ENCODE peak calls at places on chromosome 5, in six cellular contexts. One of them, this sample, is unnamed.

GRCh38 chr5:142825378-142826089 is 55.4 kb downstream of the ARHGAP26 start:
- DNase-seq in brain microvascular endothelial cell: no peak
- DNase-seq in left ventricle myocardium inferior: no peak
- DNase-seq in body of pancreas: no peak
- DNase-seq in MM.1S: no peak
- DNase-seq in ovary: no peak
- DNase-seq in this sample: no peak

GRCh38 chr5:131957721-131958483 is 12.4 kb upstream of the MEIKIN start:
- DNase-seq in brain microvascular endothelial cell: no peak
- DNase-seq in left ventricle myocardium inferior: no peak
- DNase-seq in body of pancreas: no peak
- DNase-seq in MM.1S: no peak
- DNase-seq in ovary: no peak
- DNase-seq in this sample: no peak

GRCh38 chr5:132465095-132465707 is 25.4 kb downstream of the IRF1 start:
- DNase-seq in brain microvascular endothelial cell: no peak
- DNase-seq in left ventricle myocardium inferior: no peak
- DNase-seq in body of pancreas: no peak
- DNase-seq in MM.1S: no peak
- DNase-seq in ovary: no peak
- DNase-seq in this sample: no peak

GRCh38 chr5:40441733-40442132 is 238.0 kb upstream of the PTGER4 start:
- DNase-seq in brain microvascular endothelial cell: no peak
- DNase-seq in left ventricle myocardium inferior: no peak
- DNase-seq in body of pancreas: no peak
- DNase-seq in MM.1S: peak
- DNase-seq in ovary: no peak
- DNase-seq in this sample: no peak

GRCh38 chr5:9156282-9156681 is 389.6 kb downstream of the SEMA5A start:
- DNase-seq in brain microvascular endothelial cell: peak
- DNase-seq in left ventricle myocardium inferior: no peak
- DNase-seq in body of pancreas: peak
- DNase-seq in MM.1S: no peak
- DNase-seq in ovary: no peak
- DNase-seq in this sample: no peak

GRCh38 chr5:180333661-180334060 is 19.5 kb downstream of the GFPT2 start:
- DNase-seq in brain microvascular endothelial cell: peak
- DNase-seq in left ventricle myocardium inferior: no peak
- DNase-seq in body of pancreas: no peak
- DNase-seq in MM.1S: no peak
- DNase-seq in ovary: no peak
- DNase-seq in this sample: no peak

GRCh38 chr5:154118832-154119442 is 71.6 kb upstream of the GALNT10 start:
- DNase-seq in brain microvascular endothelial cell: peak
- DNase-seq in left ventricle myocardium inferior: no peak
- DNase-seq in body of pancreas: no peak
- DNase-seq in MM.1S: no peak
- DNase-seq in ovary: no peak
- DNase-seq in this sample: peak

GRCh38 chr5:40480392-40480791 is 199.3 kb upstream of the PTGER4 start:
- DNase-seq in brain microvascular endothelial cell: no peak
- DNase-seq in left ventricle myocardium inferior: no peak
- DNase-seq in body of pancreas: no peak
- DNase-seq in MM.1S: no peak
- DNase-seq in ovary: no peak
- DNase-seq in this sample: no peak

GRCh38 chr5:34626036-34626435 is 30.1 kb upstream of the RAI14 start:
- DNase-seq in brain microvascular endothelial cell: peak
- DNase-seq in left ventricle myocardium inferior: no peak
- DNase-seq in body of pancreas: no peak
- DNase-seq in MM.1S: no peak
- DNase-seq in ovary: no peak
- DNase-seq in this sample: no peak

GRCh38 chr5:14569948-14570691 is 11.5 kb upstream of the OTULINL start:
- DNase-seq in brain microvascular endothelial cell: peak
- DNase-seq in left ventricle myocardium inferior: no peak
- DNase-seq in body of pancreas: no peak
- DNase-seq in MM.1S: no peak
- DNase-seq in ovary: no peak
- DNase-seq in this sample: peak

GRCh38 chr5:64678400-64678799 is 11.9 kb upstream of the SHISAL2B start:
- DNase-seq in brain microvascular endothelial cell: no peak
- DNase-seq in left ventricle myocardium inferior: no peak
- DNase-seq in body of pancreas: no peak
- DNase-seq in MM.1S: no peak
- DNase-seq in ovary: no peak
- DNase-seq in this sample: no peak

GRCh38 chr5:160565376-160565775 is 143.7 kb downstream of the PTTG1 start:
- DNase-seq in brain microvascular endothelial cell: no peak
- DNase-seq in left ventricle myocardium inferior: no peak
- DNase-seq in body of pancreas: no peak
- DNase-seq in MM.1S: no peak
- DNase-seq in ovary: no peak
- DNase-seq in this sample: no peak

GRCh38 chr5:106843812-106844416 is 826.8 kb downstream of the EFNA5 start:
- DNase-seq in brain microvascular endothelial cell: peak
- DNase-seq in left ventricle myocardium inferior: no peak
- DNase-seq in body of pancreas: no peak
- DNase-seq in MM.1S: peak
- DNase-seq in ovary: no peak
- DNase-seq in this sample: peak

GRCh38 chr5:58503634-58504033 is 12.4 kb downstream of the GAPT start:
- DNase-seq in brain microvascular endothelial cell: no peak
- DNase-seq in left ventricle myocardium inferior: no peak
- DNase-seq in body of pancreas: no peak
- DNase-seq in MM.1S: no peak
- DNase-seq in ovary: no peak
- DNase-seq in this sample: no peak

GRCh38 chr5:123382252-123382651 is 41.0 kb downstream of the CEP120 start:
- DNase-seq in brain microvascular endothelial cell: no peak
- DNase-seq in left ventricle myocardium inferior: no peak
- DNase-seq in body of pancreas: no peak
- DNase-seq in MM.1S: no peak
- DNase-seq in ovary: no peak
- DNase-seq in this sample: no peak

GRCh38 chr5:54872810-54873209 is 112.6 kb downstream of the ESM1 start:
- DNase-seq in brain microvascular endothelial cell: no peak
- DNase-seq in left ventricle myocardium inferior: no peak
- DNase-seq in body of pancreas: no peak
- DNase-seq in MM.1S: no peak
- DNase-seq in ovary: no peak
- DNase-seq in this sample: no peak

GRCh38 chr5:34587355-34588241 is 68.5 kb upstream of the RAI14 start:
- DNase-seq in brain microvascular endothelial cell: peak
- DNase-seq in left ventricle myocardium inferior: no peak
- DNase-seq in body of pancreas: no peak
- DNase-seq in MM.1S: no peak
- DNase-seq in ovary: no peak
- DNase-seq in this sample: no peak

GRCh38 chr5:154566146-154566680 is 88.2 kb upstream of the HAND1 start:
- DNase-seq in brain microvascular endothelial cell: no peak
- DNase-seq in left ventricle myocardium inferior: no peak
- DNase-seq in body of pancreas: no peak
- DNase-seq in MM.1S: no peak
- DNase-seq in ovary: no peak
- DNase-seq in this sample: no peak

DNA sequence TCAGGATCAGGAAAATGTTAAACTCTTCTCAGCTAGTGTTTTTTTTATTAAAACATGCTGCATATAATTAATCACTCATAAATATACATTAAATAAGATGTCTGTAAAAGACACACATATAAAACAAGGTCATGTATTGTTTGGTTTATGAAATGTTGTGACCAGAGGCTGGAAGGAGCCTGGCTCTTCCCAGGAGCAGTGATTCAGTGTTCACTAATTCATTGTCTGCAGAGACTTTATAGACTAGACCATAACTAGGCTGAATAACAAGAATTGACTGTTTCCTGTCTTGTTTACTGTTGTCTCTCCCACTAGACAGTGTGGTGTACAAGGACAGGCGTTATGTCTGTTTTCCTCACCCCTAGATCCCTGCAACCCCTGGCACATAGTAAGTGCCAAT is 49.1 kb upstream of the ANKRD55 start:
- DNase-seq in brain microvascular endothelial cell: no peak
- DNase-seq in left ventricle myocardium inferior: no peak
- DNase-seq in body of pancreas: no peak
- DNase-seq in MM.1S: no peak
- DNase-seq in ovary: no peak
- DNase-seq in this sample: no peak
- TF ChIP-seq CTCF in brain microvascular endothelial cell: no peak
- TF ChIP-seq CTCF in left ventricle myocardium inferior: no peak
- TF ChIP-seq CTCF in body of pancreas: no peak
- TF ChIP-seq CTCF in MM.1S: no peak
- TF ChIP-seq CTCF in ovary: no peak
- TF ChIP-seq CTCF in this sample: no peak

DNA sequence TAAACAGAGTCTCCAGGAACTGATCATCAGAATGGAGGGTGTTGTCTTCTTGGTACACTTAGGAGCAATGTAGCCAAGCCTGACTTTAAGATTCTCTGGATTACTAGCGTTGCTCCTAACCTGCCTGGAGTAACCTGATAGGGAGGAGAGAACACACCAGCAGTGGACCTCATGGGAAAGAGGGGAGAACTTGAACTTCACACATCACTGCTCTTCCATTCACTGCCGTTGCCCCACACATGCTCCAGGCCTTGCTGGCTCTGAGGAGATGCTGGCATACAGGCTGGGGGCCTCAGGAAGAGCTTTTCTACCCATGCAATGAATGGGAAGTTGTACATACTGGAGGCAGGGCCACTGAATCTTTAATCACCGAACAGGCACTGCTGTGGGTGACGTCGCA is 60.3 kb upstream of the ADAMTS16 start:
- DNase-seq in brain microvascular endothelial cell: no peak
- DNase-seq in left ventricle myocardium inferior: no peak
- DNase-seq in body of pancreas: no peak
- DNase-seq in MM.1S: no peak
- DNase-seq in ovary: no peak
- DNase-seq in this sample: no peak
- H3K4me3 ChIP-seq in brain microvascular endothelial cell: no peak
- H3K4me3 ChIP-seq in left ventricle myocardium inferior: no peak
- H3K4me3 ChIP-seq in body of pancreas: no peak
- H3K4me3 ChIP-seq in MM.1S: no peak
- H3K4me3 ChIP-seq in ovary: no peak
- H3K4me3 ChIP-seq in this sample: no peak

DNA sequence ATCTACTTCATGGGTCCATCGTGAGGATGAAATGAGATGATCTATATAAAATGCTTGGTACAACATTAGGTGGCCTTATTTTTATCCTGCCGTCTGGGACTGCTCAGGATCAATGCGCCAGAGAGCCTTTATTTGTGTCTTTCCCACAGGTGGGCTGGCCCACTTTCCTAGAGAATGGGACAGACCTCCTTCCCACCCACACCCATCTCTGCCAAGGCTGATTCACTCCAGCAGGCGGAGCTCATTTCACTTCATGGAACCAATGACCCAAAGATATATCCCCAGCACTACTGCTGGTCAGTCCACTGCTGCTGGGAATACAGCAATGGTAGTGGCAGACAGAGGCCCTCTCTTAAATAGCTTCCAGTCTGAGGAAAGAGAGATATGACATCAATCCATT is 35.7 kb downstream of the TGFBI start:
- DNase-seq in brain microvascular endothelial cell: no peak
- DNase-seq in left ventricle myocardium inferior: no peak
- DNase-seq in body of pancreas: no peak
- DNase-seq in MM.1S: no peak
- DNase-seq in ovary: no peak
- DNase-seq in this sample: no peak
- TF ChIP-seq CTCF in brain microvascular endothelial cell: peak
- TF ChIP-seq CTCF in left ventricle myocardium inferior: peak
- TF ChIP-seq CTCF in body of pancreas: peak
- TF ChIP-seq CTCF in MM.1S: no peak
- TF ChIP-seq CTCF in ovary: no peak
- TF ChIP-seq CTCF in this sample: peak

DNA sequence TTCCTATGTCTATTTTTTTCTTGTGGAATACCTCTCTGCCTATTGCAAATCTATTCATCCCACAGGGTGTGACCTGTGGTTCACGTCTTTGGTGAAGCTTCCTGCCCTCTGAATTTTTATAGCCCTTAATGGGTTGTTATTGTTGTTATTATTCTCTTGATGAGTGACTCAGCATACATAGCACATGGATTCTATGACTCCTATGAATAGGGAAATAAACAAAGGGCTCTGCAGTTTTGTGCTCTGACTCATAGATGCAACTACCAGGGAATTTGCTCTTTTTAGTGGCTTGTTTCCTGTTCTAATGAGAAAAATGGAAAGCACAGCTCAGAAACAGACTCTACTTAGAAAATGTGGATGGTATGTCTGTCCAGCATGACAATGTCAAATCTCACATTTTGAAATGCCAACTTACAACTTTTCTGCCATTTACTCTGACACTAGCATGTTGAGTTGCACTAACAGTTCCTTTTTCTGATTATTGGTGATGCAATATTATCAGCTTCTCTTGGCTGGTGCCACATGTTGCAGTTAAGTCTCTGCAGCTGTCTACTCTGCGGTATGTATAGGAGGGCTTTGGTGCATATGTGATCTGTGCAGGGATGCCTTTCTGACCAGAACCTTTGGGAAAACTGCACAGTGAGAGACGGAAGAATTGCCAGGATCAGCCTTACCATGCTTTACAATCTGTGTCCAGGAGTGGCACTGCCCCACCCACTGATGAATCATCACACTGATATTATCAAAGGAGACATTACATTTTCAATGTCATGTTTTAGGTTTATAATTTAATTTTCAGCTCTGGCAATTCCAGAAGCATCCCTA is 996.4 kb upstream of the WWC1 start:
- DNase-seq in brain microvascular endothelial cell: peak
- DNase-seq in left ventricle myocardium inferior: no peak
- DNase-seq in body of pancreas: no peak
- DNase-seq in MM.1S: no peak
- DNase-seq in ovary: no peak
- DNase-seq in this sample: no peak
- H3K4me3 ChIP-seq in brain microvascular endothelial cell: no peak
- H3K4me3 ChIP-seq in left ventricle myocardium inferior: no peak
- H3K4me3 ChIP-seq in body of pancreas: no peak
- H3K4me3 ChIP-seq in MM.1S: no peak
- H3K4me3 ChIP-seq in ovary: no peak
- H3K4me3 ChIP-seq in this sample: no peak

DNA sequence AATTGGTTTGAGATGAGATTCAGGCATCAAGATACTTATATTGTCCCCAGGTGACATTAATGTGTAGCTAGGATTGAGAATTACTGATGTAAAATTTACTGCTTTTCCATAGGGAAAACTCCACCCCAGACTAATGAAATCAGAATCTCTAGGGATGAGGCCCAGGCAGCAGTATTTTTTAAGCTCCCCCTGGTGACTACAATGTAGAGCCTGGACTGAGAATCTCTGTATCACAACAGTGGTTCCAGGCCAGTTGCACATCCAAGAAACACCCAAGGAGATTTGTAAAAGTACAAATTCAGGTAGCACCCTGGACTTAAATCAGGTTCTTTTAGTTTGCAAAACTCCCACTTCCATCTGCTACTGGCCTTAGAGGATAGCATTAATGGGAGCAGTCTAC is 185.7 kb downstream of the MARCHF11 start:
- DNase-seq in brain microvascular endothelial cell: peak
- DNase-seq in left ventricle myocardium inferior: no peak
- DNase-seq in body of pancreas: no peak
- DNase-seq in MM.1S: no peak
- DNase-seq in ovary: no peak
- DNase-seq in this sample: no peak
- TF ChIP-seq CTCF in brain microvascular endothelial cell: peak
- TF ChIP-seq CTCF in left ventricle myocardium inferior: peak
- TF ChIP-seq CTCF in body of pancreas: no peak
- TF ChIP-seq CTCF in MM.1S: no peak
- TF ChIP-seq CTCF in ovary: no peak
- TF ChIP-seq CTCF in this sample: peak